ENCODE peak calls at places on chromosomes 3 and 15, in ten cellular contexts. F is midbrain; V is T-helper 1 cell; A is activated T-helper 1 cell treated with Interleukin-2 at 50 U/mL for 16 hours; E is stimulated activated CD4-positive, alpha-beta T cell treated with anti-CD3 and anti-CD28 coated beads, Interleukin-12 subunit alpha, Interleukin-12 subunit beta, amount 100 ng/mL, for 4 hours; C is breast epithelium; N is lung microvascular endothelial cell; U is iris pigment epithelial cell; T is left colon; P is tibial nerve. Q is an unnamed sample.
A peak's percentile ranks its signal among the peaks of the same experiment; 100 is the strongest.

GRCh38 chr15:95162069-95162468 is 930.7 kb downstream of the MCTP2 start:
- DNase-seq in F (no peak), V (no peak), A (no peak), E (no peak), C (no peak), N (no peak), U (peak; percentile 76), T (no peak), P (no peak), Q (peak; percentile 2)

GRCh38 chr15:52523192-52523591 is 5.5 kb downstream of the MYO5A start:
- DNase-seq in F (no peak), V (no peak), A (no peak), E (no peak), C (no peak), N (peak; percentile 77), U (peak; percentile 89), T (no peak), P (no peak), Q (peak; percentile 89)

GRCh38 chr3:135084404-135084803 is 289.3 kb downstream of the EPHB1 start:
- DNase-seq in F (no peak), V (no peak), A (no peak), E (no peak), C (no peak), N (no peak), U (no peak), T (no peak), P (no peak), Q (peak; percentile 58)

GRCh38 chr3:160792445-160793039 is 36.5 kb downstream of the PPM1L start:
- DNase-seq in F (no peak), V (no peak), A (no peak), E (no peak), C (no peak), N (no peak), U (no peak), T (no peak), P (no peak), Q (no peak)

GRCh38 chr15:39400821-39401550 is 179.9 kb upstream of the THBS1 start:
- DNase-seq in F (no peak), V (no peak), A (no peak), E (no peak), C (no peak), N (no peak), U (peak; percentile 69), T (no peak), P (no peak), Q (peak; percentile 52)

GRCh38 chr3:101100361-101101009 is 107.3 kb upstream of the ABI3BP start:
- DNase-seq in F (no peak), V (no peak), A (no peak), E (no peak), C (no peak), N (no peak), U (no peak), T (no peak), P (no peak), Q (no peak)

GRCh38 chr15:75776075-75776443 is 63.4 kb upstream of the CSPG4 start:
- DNase-seq in F (no peak), V (no peak), A (no peak), E (no peak), C (no peak), N (no peak), U (peak; percentile 31), T (no peak), P (no peak), Q (peak; percentile 74)

GRCh38 chr3:88596451-88596850 is 446.7 kb downstream of the C3orf38 start:
- DNase-seq in F (no peak), V (no peak), A (no peak), E (no peak), C (no peak), N (no peak), U (no peak), T (no peak), P (no peak), Q (no peak)

GRCh38 chr3:197343656-197344408 is 45.4 kb upstream of the DLG1 start:
- DNase-seq in F (no peak), V (no peak), A (no peak), E (no peak), C (no peak), N (peak; percentile 28), U (no peak), T (no peak), P (no peak), Q (no peak)

GRCh38 chr3:123019591-123019990 is 8.0 kb downstream of the SEMA5B start:
- DNase-seq in F (no peak), V (no peak), A (no peak), E (no peak), C (no peak), N (no peak), U (no peak), T (no peak), P (no peak), Q (no peak)

GRCh38 chr3:177824190-177824786 is 627.0 kb upstream of the TBL1XR1 start:
- DNase-seq in F (peak; percentile 15), V (no peak), A (no peak), E (no peak), C (peak; percentile 72), N (peak; percentile 89), U (peak; percentile 93), T (peak; percentile 42), P (peak; percentile 57), Q (peak; percentile 66)

GRCh38 chr15:98774756-98775497 is 126.6 kb downstream of the IGF1R start:
- DNase-seq in F (no peak), V (no peak), A (no peak), E (no peak), C (no peak), N (no peak), U (peak; percentile 9), T (no peak), P (no peak), Q (no peak)

GRCh38 chr3:178498866-178499265 is 37.4 kb upstream of the KCNMB2 start:
- DNase-seq in F (no peak), V (no peak), A (no peak), E (no peak), C (no peak), N (no peak), U (no peak), T (no peak), P (no peak), Q (no peak)

GRCh38 chr3:179463299-179463698 is 12.0 kb upstream of the GNB4 start:
- DNase-seq in F (no peak), V (no peak), A (no peak), E (no peak), C (no peak), N (no peak), U (peak; percentile 54), T (no peak), P (no peak), Q (no peak)

GRCh38 chr15:64877435-64877834 is 34.3 kb upstream of the ANKDD1A start:
- DNase-seq in F (peak; percentile 69), V (no peak), A (no peak), E (no peak), C (no peak), N (peak; percentile 61), U (no peak), T (peak; percentile 48), P (peak; percentile 55), Q (no peak)

GRCh38 chr3:194496217-194496881 is 9.5 kb upstream of the ATP13A3 start:
- DNase-seq in F (no peak), V (no peak), A (no peak), E (no peak), C (no peak), N (no peak), U (no peak), T (no peak), P (no peak), Q (peak; percentile 72)

GRCh38 chr3:195103623-195104022 is 167.3 kb downstream of the XXYLT1 start:
- DNase-seq in F (no peak), V (no peak), A (no peak), E (no peak), C (no peak), N (no peak), U (no peak), T (no peak), P (no peak), Q (no peak)

GRCh38 chr3:122857019-122857418 is 62.1 kb downstream of the SLC49A4 start:
- DNase-seq in F (no peak), V (no peak), A (no peak), E (no peak), C (no peak), N (peak; percentile 11), U (peak; percentile 79), T (no peak), P (no peak), Q (no peak)